ENCODE peak calls at places on chromosomes 6 and 20, in five cellular contexts. E is HFF-Myc, C is cardiac muscle cell, U is breast epithelium, H is Peyer's patch. Y is an unnamed sample.

GRCh38 chr6:123589317-123589716 is 47.4 kb downstream of the TRDN start:
- DNase-seq in C (no peak), H (no peak), U (no peak), E (no peak), Y (no peak)

GRCh38 chr20:38049800-38050199 is 16.3 kb downstream of the RPRD1B start:
- DNase-seq in U (no peak), C (no peak), H (no peak), E (peak), Y (peak)

GRCh38 chr6:144953552-144954240 is 668.6 kb downstream of the UTRN start:
- DNase-seq in H (no peak), C (peak), E (no peak), U (no peak), Y (peak)

GRCh38 chr6:135182993-135183531 is 2.0 kb downstream of the MYB start:
- DNase-seq in C (no peak), U (no peak), E (no peak), H (peak), Y (no peak)

GRCh38 chr6:9783567-9783966 is 631.3 kb downstream of the TFAP2A start:
- DNase-seq in C (peak), H (no peak), U (no peak), E (no peak), Y (peak)

GRCh38 chr6:117265425-117266266 is at the start of gene VGLL2:
- DNase-seq in E (no peak), C (peak), H (no peak), U (no peak), Y (peak)

GRCh38 chr6:115362234-115362633 is 698.5 kb downstream of the FRK start:
- DNase-seq in H (no peak), C (no peak), U (no peak), E (no peak), Y (no peak)

GRCh38 chr20:20369353-20370086 is 1.6 kb downstream of the INSM1 start:
- DNase-seq in H (no peak), E (no peak), C (no peak), U (no peak), Y (no peak)

GRCh38 chr6:128500017-128500416 is 20.4 kb downstream of the PTPRK start:
- DNase-seq in C (no peak), H (no peak), U (no peak), E (no peak), Y (no peak)

GRCh38 chr6:36783603-36784378 is 55.5 kb downstream of the CPNE5 start:
- DNase-seq in C (peak), U (no peak), E (no peak), H (no peak), Y (no peak)

GRCh38 chr6:161694995-161695394 is 421.1 kb upstream of the AGPAT4 start:
- DNase-seq in U (no peak), C (peak), H (no peak), E (peak), Y (peak)

GRCh38 chr20:42484335-42484734 is 705.4 kb downstream of the PTPRT start:
- DNase-seq in E (no peak), C (peak), U (peak), H (no peak), Y (no peak)

GRCh38 chr6:8499540-8499939 is 64.2 kb upstream of the SLC35B3 start:
- DNase-seq in C (peak), H (no peak), E (peak), U (no peak), Y (peak)

GRCh38 chr6:121582262-121582661 is 146.8 kb downstream of the GJA1 start:
- DNase-seq in U (no peak), E (no peak), C (no peak), H (no peak), Y (no peak)

GRCh38 chr20:17761612-17762011 is 61.8 kb downstream of the BANF2 start:
- DNase-seq in E (no peak), U (no peak), C (peak), H (no peak), Y (peak)

GRCh38 chr6:137170266-137171052 is 3.0 kb downstream of the IL22RA2 start:
- DNase-seq in H (no peak), C (no peak), E (no peak), U (no peak), Y (no peak)

GRCh38 chr6:137171053-137171374 is 2.4 kb downstream of the IL22RA2 start:
- DNase-seq in C (no peak), E (no peak), H (no peak), U (no peak), Y (no peak)

GRCh38 chr6:137172734-137173431 is 561 bp downstream of the IL22RA2 start:
- DNase-seq in H (no peak), U (no peak), C (no peak), E (no peak), Y (no peak)

GRCh38 chr6:137173501-137173900 is at the start of gene IL22RA2:
- DNase-seq in C (no peak), H (no peak), E (no peak), U (no peak), Y (peak)

GRCh38 chr6:137171824-137172733 is 1.4 kb downstream of the IL22RA2 start:
- DNase-seq in U (peak), H (no peak), C (no peak), E (no peak), Y (no peak)
- TF ChIP-seq CTCF in U (peak), H (no peak), C (no peak), E (no peak), Y (no peak)

GRCh38 chr6:132390017-132390416 is 11.3 kb downstream of the MOXD1 start:
- DNase-seq in H (no peak), U (no peak), E (no peak), C (no peak), Y (no peak)

GRCh38 chr6:132392792-132393191 is 8.5 kb downstream of the MOXD1 start:
- DNase-seq in H (no peak), E (no peak), U (no peak), C (no peak), Y (peak)

GRCh38 chr6:132390451-132390850 is 10.8 kb downstream of the MOXD1 start:
- DNase-seq in H (no peak), U (no peak), C (no peak), E (no peak), Y (no peak)

GRCh38 chr6:132391391-132392291 is 9.6 kb downstream of the MOXD1 start:
- DNase-seq in C (peak), H (no peak), U (peak), E (peak), Y (peak)

GRCh38 chr6:132392292-132392691 is 9.0 kb downstream of the MOXD1 start:
- DNase-seq in E (no peak), U (no peak), C (no peak), H (no peak), Y (no peak)
- H3K4me3 ChIP-seq in E (peak), U (no peak), C (no peak), H (no peak), Y (no peak)

GRCh38 chr20:5211803-5212714 is 85.3 kb downstream of the CDS2 start:
- DNase-seq in C (no peak), H (no peak), U (no peak), E (no peak), Y (no peak)

GRCh38 chr20:5215592-5216304 is 88.9 kb downstream of the CDS2 start:
- DNase-seq in U (no peak), E (no peak), H (no peak), C (peak), Y (peak)

GRCh38 chr20:5216663-5217062 is 89.9 kb downstream of the CDS2 start:
- DNase-seq in U (no peak), C (no peak), H (no peak), E (no peak), Y (no peak)

GRCh38 chr20:5212897-5213296 is 86.1 kb downstream of the CDS2 start:
- DNase-seq in U (no peak), C (no peak), H (no peak), E (no peak), Y (no peak)

DNA sequence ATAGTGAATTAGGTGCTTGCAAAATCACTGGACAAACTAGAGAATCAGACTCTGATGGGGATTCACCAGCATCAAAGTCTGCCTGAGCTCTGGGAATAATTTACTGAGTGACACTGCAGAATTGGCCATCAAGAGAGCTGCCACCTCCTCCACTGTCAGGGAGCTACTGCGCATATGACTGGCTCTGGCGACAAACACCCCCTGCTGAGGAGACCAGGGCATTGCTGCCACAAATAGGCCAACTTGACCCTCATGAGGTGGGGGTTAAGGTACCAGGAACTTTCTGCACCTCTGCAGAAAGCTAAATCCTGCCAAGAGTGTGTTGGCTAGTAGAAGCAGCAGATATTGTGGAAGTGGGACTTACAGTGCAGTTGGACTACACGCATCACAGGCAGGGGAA is 88.0 kb downstream of the CDS2 start:
- DNase-seq in C (no peak), H (no peak), U (no peak), E (no peak), Y (no peak)
- TF ChIP-seq CTCF in C (no peak), H (no peak), U (no peak), E (peak), Y (no peak)

GRCh38 chr6:148328876-148329567 is 13.6 kb upstream of the SASH1 start:
- DNase-seq in E (no peak), C (no peak), H (no peak), U (no peak), Y (no peak)

GRCh38 chr6:148335582-148335981 is 7.1 kb upstream of the SASH1 start:
- DNase-seq in C (peak), E (no peak), U (no peak), H (no peak), Y (no peak)

GRCh38 chr6:148336901-148337300 is 5.7 kb upstream of the SASH1 start:
- DNase-seq in H (no peak), U (no peak), E (no peak), C (no peak), Y (no peak)

GRCh38 chr6:148329568-148330299 is 12.9 kb upstream of the SASH1 start:
- DNase-seq in H (no peak), E (no peak), U (no peak), C (peak), Y (peak)

GRCh38 chr6:148332088-148332487 is 10.6 kb upstream of the SASH1 start:
- DNase-seq in U (no peak), H (no peak), C (peak), E (no peak), Y (no peak)
- H3K4me3 ChIP-seq in U (no peak), H (no peak), C (no peak), E (no peak), Y (no peak)